ENCODE peak calls at places on chromosomes 13 and 19, in seven cellular contexts. One of them, this sample, is unnamed.

GRCh38 chr19:14061081-14061749 is 661 bp downstream of the PALM3 start:
- DNase-seq in GM13976: no peak
- DNase-seq in body of pancreas: peak
- DNase-seq in AG04449: no peak
- DNase-seq in fibroblast of mammary gland: no peak
- DNase-seq in fibroblast of lung: peak
- DNase-seq in Calu3: peak
- DNase-seq in this sample: no peak

GRCh38 chr19:54129617-54129996 is 8.0 kb upstream of the CNOT3 start:
- DNase-seq in Calu3: no peak
- DNase-seq in fibroblast of mammary gland: no peak
- DNase-seq in GM13976: no peak
- DNase-seq in fibroblast of lung: no peak
- DNase-seq in body of pancreas: no peak
- DNase-seq in AG04449: no peak
- DNase-seq in this sample: no peak

GRCh38 chr13:47621931-47622330 is 379.1 kb downstream of the SUCLA2 start:
- DNase-seq in body of pancreas: no peak
- DNase-seq in fibroblast of lung: peak
- DNase-seq in GM13976: no peak
- DNase-seq in fibroblast of mammary gland: peak
- DNase-seq in AG04449: no peak
- DNase-seq in Calu3: peak
- DNase-seq in this sample: no peak

GRCh38 chr19:30086916-30087315 is 144.9 kb downstream of the URI1 start:
- DNase-seq in GM13976: no peak
- DNase-seq in fibroblast of lung: no peak
- DNase-seq in fibroblast of mammary gland: no peak
- DNase-seq in Calu3: no peak
- DNase-seq in body of pancreas: no peak
- DNase-seq in AG04449: no peak
- DNase-seq in this sample: no peak

GRCh38 chr13:99322297-99323103 is 15.3 kb upstream of the GPR183 start:
- DNase-seq in AG04449: peak
- DNase-seq in fibroblast of mammary gland: peak
- DNase-seq in body of pancreas: no peak
- DNase-seq in GM13976: peak
- DNase-seq in Calu3: no peak
- DNase-seq in fibroblast of lung: peak
- DNase-seq in this sample: no peak

GRCh38 chr19:14425696-14426138 is 6.6 kb upstream of the DDX39A start:
- DNase-seq in AG04449: no peak
- DNase-seq in GM13976: no peak
- DNase-seq in Calu3: no peak
- DNase-seq in fibroblast of lung: peak
- DNase-seq in body of pancreas: no peak
- DNase-seq in fibroblast of mammary gland: peak
- DNase-seq in this sample: no peak

GRCh38 chr19:16836906-16837362 is 7.7 kb downstream of the SIN3B start:
- DNase-seq in AG04449: no peak
- DNase-seq in GM13976: no peak
- DNase-seq in fibroblast of lung: no peak
- DNase-seq in Calu3: no peak
- DNase-seq in fibroblast of mammary gland: no peak
- DNase-seq in body of pancreas: no peak
- DNase-seq in this sample: peak

GRCh38 chr19:409006-409514 is at the start of gene C2CD4C:
- DNase-seq in body of pancreas: peak
- DNase-seq in fibroblast of mammary gland: no peak
- DNase-seq in Calu3: no peak
- DNase-seq in AG04449: no peak
- DNase-seq in fibroblast of lung: no peak
- DNase-seq in GM13976: no peak
- DNase-seq in this sample: peak

GRCh38 chr13:53311561-53311960 is 282.9 kb downstream of the OLFM4 start:
- DNase-seq in fibroblast of lung: no peak
- DNase-seq in AG04449: no peak
- DNase-seq in body of pancreas: no peak
- DNase-seq in fibroblast of mammary gland: no peak
- DNase-seq in Calu3: no peak
- DNase-seq in GM13976: no peak
- DNase-seq in this sample: no peak

GRCh38 chr19:11578342-11579142 is 1.1 kb upstream of the ACP5 start:
- DNase-seq in fibroblast of lung: no peak
- DNase-seq in Calu3: no peak
- DNase-seq in body of pancreas: peak
- DNase-seq in fibroblast of mammary gland: no peak
- DNase-seq in AG04449: no peak
- DNase-seq in GM13976: peak
- DNase-seq in this sample: peak

GRCh38 chr19:38304866-38305429 is 897 bp downstream of the C19orf33 start:
- DNase-seq in AG04449: no peak
- DNase-seq in body of pancreas: peak
- DNase-seq in Calu3: peak
- DNase-seq in GM13976: no peak
- DNase-seq in fibroblast of mammary gland: no peak
- DNase-seq in fibroblast of lung: peak
- DNase-seq in this sample: peak

GRCh38 chr13:20711301-20712044 is 8.0 kb downstream of the IL17D start:
- DNase-seq in fibroblast of lung: no peak
- DNase-seq in fibroblast of mammary gland: no peak
- DNase-seq in AG04449: no peak
- DNase-seq in Calu3: no peak
- DNase-seq in GM13976: no peak
- DNase-seq in body of pancreas: no peak
- DNase-seq in this sample: peak

GRCh38 chr19:45768644-45769053 is 403 bp downstream of the SIX5 start:
- DNase-seq in fibroblast of mammary gland: peak
- DNase-seq in body of pancreas: peak
- DNase-seq in fibroblast of lung: peak
- DNase-seq in Calu3: peak
- DNase-seq in AG04449: no peak
- DNase-seq in GM13976: no peak
- DNase-seq in this sample: peak

GRCh38 chr13:98976338-98976737 is 1.5 kb downstream of the DOCK9 start:
- DNase-seq in Calu3: no peak
- DNase-seq in body of pancreas: no peak
- DNase-seq in AG04449: peak
- DNase-seq in GM13976: no peak
- DNase-seq in fibroblast of mammary gland: peak
- DNase-seq in fibroblast of lung: peak
- DNase-seq in this sample: no peak

GRCh38 chr19:35346193-35347052 is 1.3 kb upstream of the FFAR1 start:
- DNase-seq in AG04449: no peak
- DNase-seq in GM13976: peak
- DNase-seq in fibroblast of mammary gland: no peak
- DNase-seq in Calu3: no peak
- DNase-seq in fibroblast of lung: no peak
- DNase-seq in body of pancreas: no peak
- DNase-seq in this sample: no peak

GRCh38 chr13:50453238-50453637 is 390.3 kb downstream of the DLEU7 start:
- DNase-seq in Calu3: no peak
- DNase-seq in fibroblast of mammary gland: peak
- DNase-seq in GM13976: no peak
- DNase-seq in body of pancreas: no peak
- DNase-seq in AG04449: no peak
- DNase-seq in fibroblast of lung: no peak
- DNase-seq in this sample: no peak

GRCh38 chr13:76980075-76980718 is 11.7 kb upstream of the CLN5 start:
- DNase-seq in fibroblast of mammary gland: peak
- DNase-seq in Calu3: peak
- DNase-seq in body of pancreas: peak
- DNase-seq in GM13976: peak
- DNase-seq in fibroblast of lung: peak
- DNase-seq in AG04449: no peak
- DNase-seq in this sample: peak

GRCh38 chr13:83498486-83499190 is 383.6 kb downstream of the SLITRK1 start:
- DNase-seq in fibroblast of lung: peak
- DNase-seq in body of pancreas: no peak
- DNase-seq in GM13976: no peak
- DNase-seq in fibroblast of mammary gland: peak
- DNase-seq in Calu3: no peak
- DNase-seq in AG04449: peak
- DNase-seq in this sample: no peak

GRCh38 chr13:23600534-23600933 is 30.3 kb downstream of the TNFRSF19 start:
- DNase-seq in GM13976: no peak
- DNase-seq in body of pancreas: no peak
- DNase-seq in Calu3: no peak
- DNase-seq in fibroblast of lung: no peak
- DNase-seq in AG04449: no peak
- DNase-seq in fibroblast of mammary gland: no peak
- DNase-seq in this sample: no peak

GRCh38 chr13:91647361-91647970 is 249.0 kb downstream of the GPC5 start:
- DNase-seq in GM13976: peak
- DNase-seq in Calu3: no peak
- DNase-seq in fibroblast of lung: peak
- DNase-seq in fibroblast of mammary gland: no peak
- DNase-seq in AG04449: no peak
- DNase-seq in body of pancreas: peak
- DNase-seq in this sample: peak
- TF ChIP-seq CTCF in GM13976: peak
- TF ChIP-seq CTCF in Calu3: no peak
- TF ChIP-seq CTCF in fibroblast of lung: no peak
- TF ChIP-seq CTCF in fibroblast of mammary gland: peak
- TF ChIP-seq CTCF in AG04449: no peak
- TF ChIP-seq CTCF in body of pancreas: no peak
- TF ChIP-seq CTCF in this sample: peak

GRCh38 chr19:40392894-40393517 is 3.0 kb upstream of the HIPK4 start:
- DNase-seq in GM13976: no peak
- DNase-seq in fibroblast of lung: no peak
- DNase-seq in AG04449: no peak
- DNase-seq in body of pancreas: peak
- DNase-seq in Calu3: peak
- DNase-seq in fibroblast of mammary gland: no peak
- DNase-seq in this sample: no peak
- TF ChIP-seq CTCF in GM13976: peak
- TF ChIP-seq CTCF in fibroblast of lung: no peak
- TF ChIP-seq CTCF in AG04449: peak
- TF ChIP-seq CTCF in body of pancreas: peak
- TF ChIP-seq CTCF in Calu3: peak
- TF ChIP-seq CTCF in fibroblast of mammary gland: peak
- TF ChIP-seq CTCF in this sample: no peak

DNA sequence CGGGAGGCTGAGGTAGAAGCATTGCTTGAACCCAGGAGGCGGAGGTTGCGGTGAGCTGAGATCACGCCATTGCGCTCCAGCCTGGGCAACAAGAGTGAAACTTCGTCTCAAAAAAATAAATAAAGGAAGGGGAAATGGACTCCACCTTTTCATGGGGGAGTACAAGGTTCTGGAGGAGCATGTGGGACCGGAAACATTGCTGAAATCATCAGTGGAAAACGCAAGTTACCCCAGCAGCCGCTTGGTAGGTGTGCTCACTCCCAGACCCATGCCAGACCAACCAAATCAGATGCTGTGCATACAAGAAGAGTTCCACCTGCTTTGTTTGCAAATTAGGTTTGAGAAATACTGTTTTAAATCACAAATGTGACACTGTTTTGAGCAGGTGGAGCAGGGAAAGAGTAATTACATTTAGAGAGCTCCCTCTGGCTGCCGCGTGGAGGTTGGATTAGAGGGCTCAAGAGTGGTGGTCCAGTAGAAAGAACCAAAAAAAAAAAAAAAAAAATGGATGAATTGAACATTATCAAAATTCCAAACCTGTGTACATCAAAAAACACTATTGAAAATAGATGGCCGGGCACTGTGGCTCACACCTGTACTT is 4.9 kb downstream of the ERICH4 start:
- DNase-seq in fibroblast of mammary gland: no peak
- DNase-seq in Calu3: no peak
- DNase-seq in GM13976: no peak
- DNase-seq in AG04449: no peak
- DNase-seq in body of pancreas: no peak
- DNase-seq in fibroblast of lung: no peak
- DNase-seq in this sample: no peak
- TF ChIP-seq CTCF in fibroblast of mammary gland: no peak
- TF ChIP-seq CTCF in Calu3: no peak
- TF ChIP-seq CTCF in GM13976: no peak
- TF ChIP-seq CTCF in AG04449: no peak
- TF ChIP-seq CTCF in body of pancreas: no peak
- TF ChIP-seq CTCF in fibroblast of lung: no peak
- TF ChIP-seq CTCF in this sample: no peak

DNA sequence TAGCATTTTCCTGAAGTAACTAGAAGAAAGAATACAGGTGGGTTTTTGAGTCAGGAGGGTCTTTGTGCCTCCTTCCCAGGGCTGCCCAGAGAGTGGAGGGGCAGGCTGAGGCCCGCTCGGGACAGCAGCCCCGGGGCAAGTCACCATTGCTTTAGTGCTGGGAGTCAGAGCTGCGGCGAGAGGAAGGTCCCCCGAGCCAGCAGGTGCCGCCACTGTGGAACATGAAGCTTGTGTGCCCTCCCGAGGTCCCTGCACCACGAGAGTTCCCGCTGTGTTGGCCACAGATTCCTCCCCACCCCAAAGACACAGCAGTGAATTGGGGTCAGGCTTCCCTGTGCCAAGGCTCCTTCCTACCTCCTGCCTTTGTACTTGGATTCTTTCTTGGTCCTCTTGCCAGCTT is 50.9 kb upstream of the TEX29 start:
- DNase-seq in AG04449: no peak
- DNase-seq in fibroblast of lung: no peak
- DNase-seq in body of pancreas: no peak
- DNase-seq in fibroblast of mammary gland: no peak
- DNase-seq in GM13976: no peak
- DNase-seq in Calu3: no peak
- DNase-seq in this sample: no peak
- TF ChIP-seq CTCF in AG04449: no peak
- TF ChIP-seq CTCF in fibroblast of lung: no peak
- TF ChIP-seq CTCF in body of pancreas: no peak
- TF ChIP-seq CTCF in fibroblast of mammary gland: no peak
- TF ChIP-seq CTCF in GM13976: no peak
- TF ChIP-seq CTCF in Calu3: no peak
- TF ChIP-seq CTCF in this sample: no peak

DNA sequence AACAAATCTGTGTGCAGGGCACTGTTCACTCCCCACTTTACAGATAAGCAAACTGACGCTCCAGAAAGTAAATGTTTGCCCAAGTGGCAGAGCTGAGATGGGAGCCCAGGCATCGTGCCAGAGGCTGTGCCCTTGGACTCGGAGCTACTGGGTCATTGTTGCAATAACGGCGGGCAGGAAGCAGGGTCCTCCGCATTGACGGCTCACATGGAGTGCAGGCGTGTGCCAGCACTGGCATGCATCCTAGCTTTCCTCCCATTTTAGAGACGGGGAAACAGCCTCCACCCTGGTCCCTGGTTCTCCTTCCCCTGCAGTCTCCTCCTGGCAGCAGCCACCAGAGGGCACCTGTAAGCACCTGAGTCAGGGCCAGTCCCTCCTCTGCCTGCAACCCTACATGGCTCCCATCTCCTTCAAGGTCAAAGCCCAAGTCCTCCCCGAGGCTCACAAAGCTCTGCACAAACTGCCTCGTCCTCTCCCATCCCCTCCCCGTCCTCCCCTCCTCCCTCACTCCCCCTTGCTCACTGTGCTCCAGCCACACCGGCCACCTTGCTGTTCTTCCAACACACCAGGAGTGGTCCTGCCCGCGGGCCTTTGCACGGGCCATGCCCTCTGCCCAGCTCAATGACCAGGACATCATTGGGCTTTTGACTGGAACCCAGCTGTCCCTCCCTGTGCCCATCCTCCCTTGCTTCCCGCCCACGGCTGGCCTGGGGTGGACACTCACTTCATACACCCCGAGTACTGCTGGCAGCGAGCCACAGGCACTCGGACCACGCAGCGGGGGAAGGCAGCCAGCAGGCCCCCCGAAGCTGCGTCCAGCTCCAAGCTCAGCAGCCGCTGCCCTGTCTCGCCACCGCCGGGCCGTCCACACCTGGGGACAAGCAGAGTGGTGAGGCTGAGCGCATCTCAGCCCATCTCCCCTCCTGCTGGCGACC is 7.7 kb upstream of the LRG1 start:
- DNase-seq in body of pancreas: peak
- DNase-seq in fibroblast of mammary gland: no peak
- DNase-seq in GM13976: no peak
- DNase-seq in Calu3: peak
- DNase-seq in AG04449: no peak
- DNase-seq in fibroblast of lung: no peak
- DNase-seq in this sample: no peak
- TF ChIP-seq CTCF in body of pancreas: peak
- TF ChIP-seq CTCF in fibroblast of mammary gland: peak
- TF ChIP-seq CTCF in GM13976: peak
- TF ChIP-seq CTCF in Calu3: peak
- TF ChIP-seq CTCF in AG04449: peak
- TF ChIP-seq CTCF in fibroblast of lung: no peak
- TF ChIP-seq CTCF in this sample: no peak